ENCODE peak calls at places on chromosomes 4 and X, in ten cellular contexts. Z is stromal cell of bone marrow; J is EL; R is neural crest cell; T is fibroblast of mammary gland; G is CD4-positive, alpha-beta T cell; Q is HCT116; S is H9; P is activated naive CD4-positive, alpha-beta T cell treated with Interleukin-2 at 50 U/mL for 16 hours; F is stimulated activated naive CD4-positive, alpha-beta T cell treated with Interleukin-2 at 50 U/mL for 16 hours. D is an unnamed sample.

GRCh38 chr4:124783847-124784246 is 71.3 kb upstream of the ANKRD50 start:
- DNase-seq in Z (no peak), J (peak; percentile 50), R (no peak), T (peak; percentile 59), G (no peak), Q (no peak), S (no peak), P (no peak), F (no peak), D (no peak)

GRCh38 chr4:187436251-187436650 is 559.3 kb upstream of the ZFP42 start:
- DNase-seq in Z (no peak), J (no peak), R (no peak), T (no peak), G (no peak), Q (no peak), S (no peak), P (no peak), F (no peak), D (no peak)

GRCh38 chr4:139129206-139129605 is 47.8 kb downstream of the ELF2 start:
- DNase-seq in Z (no peak), J (peak; percentile 2), R (no peak), T (peak; percentile 12), G (no peak), Q (no peak), S (no peak), P (no peak), F (no peak), D (no peak)

GRCh38 chrX:73446831-73447230 is at the start of gene CDX4:
- DNase-seq in Z (no peak), J (no peak), R (no peak), T (no peak), G (no peak), Q (no peak), S (peak; percentile 57), P (no peak), F (no peak), D (no peak)

GRCh38 chr4:2136736-2137135 is 77.6 kb downstream of the NAT8L start:
- DNase-seq in Z (no peak), J (no peak), R (no peak), T (no peak), G (no peak), Q (no peak), S (no peak), P (no peak), F (no peak), D (no peak)

GRCh38 chr4:145734576-145735329 is 54.8 kb downstream of the C4orf51 start:
- DNase-seq in Z (peak; percentile 89), J (peak; percentile 98), R (no peak), T (peak; percentile 97), G (no peak), Q (no peak), S (no peak), P (no peak), F (no peak), D (peak; percentile 98)

GRCh38 chr4:6986067-6986780 is 56.9 kb upstream of the TADA2B start:
- DNase-seq in Z (peak; percentile 47), J (peak; percentile 75), R (no peak), T (peak; percentile 71), G (no peak), Q (no peak), S (no peak), P (no peak), F (no peak), D (peak; percentile 84)

GRCh38 chrX:154472685-154473632 is 6.1 kb downstream of the LAGE3 start:
- DNase-seq in Z (no peak), J (no peak), R (no peak), T (no peak), G (no peak), Q (no peak), S (no peak), P (no peak), F (no peak), D (no peak)

GRCh38 chr4:131430302-131430701 is 1718.8 kb upstream of the PCDH10 start:
- DNase-seq in Z (no peak), J (no peak), R (no peak), T (no peak), G (no peak), Q (no peak), S (no peak), P (no peak), F (no peak), D (no peak)

GRCh38 chr4:1578301-1578781 is 105.8 kb downstream of the FAM53A start:
- DNase-seq in Z (no peak), J (no peak), R (no peak), T (no peak), G (no peak), Q (no peak), S (peak; percentile 67), P (no peak), F (no peak), D (no peak)

GRCh38 chrX:149248073-149248625 is 257.0 kb downstream of the IDS start:
- DNase-seq in Z (peak; percentile 31), J (no peak), R (no peak), T (peak; percentile 75), G (no peak), Q (no peak), S (no peak), P (no peak), F (no peak), D (peak; percentile 29)

GRCh38 chr4:69057620-69058409 is 38.5 kb upstream of the UGT2B7 start:
- DNase-seq in Z (no peak), J (no peak), R (peak; percentile 39), T (no peak), G (no peak), Q (no peak), S (peak; percentile 47), P (no peak), F (no peak), D (peak; percentile 41)

GRCh38 chrX:41145920-41146608 is 60.8 kb downstream of the USP9X start:
- DNase-seq in Z (peak; percentile 81), J (peak; percentile 75), R (no peak), T (peak; percentile 95), G (no peak), Q (peak; percentile 19), S (no peak), P (no peak), F (no peak), D (peak; percentile 77)

GRCh38 chr4:142262956-142263355 is 583.1 kb downstream of the INPP4B start:
- DNase-seq in Z (no peak), J (no peak), R (no peak), T (no peak), G (no peak), Q (no peak), S (no peak), P (no peak), F (no peak), D (no peak)

GRCh38 chr4:140020457-140021361 is 133.3 kb downstream of the MAML3 start:
- DNase-seq in Z (no peak), J (no peak), R (no peak), T (no peak), G (no peak), Q (no peak), S (no peak), P (no peak), F (no peak), D (no peak)

GRCh38 chrX:118976599-118977340 is 2.4 kb downstream of the LONRF3 start:
- DNase-seq in Z (no peak), J (peak; percentile 27), R (no peak), T (no peak), G (no peak), Q (no peak), S (no peak), P (peak; percentile 25), F (peak; percentile 14), D (peak; percentile 30)

GRCh38 chr4:177182156-177182555 is 127.5 kb upstream of the NEIL3 start:
- DNase-seq in Z (no peak), J (peak; percentile 70), R (no peak), T (peak; percentile 61), G (no peak), Q (no peak), S (no peak), P (no peak), F (no peak), D (no peak)

GRCh38 chr4:845836-846251 is 19.9 kb upstream of the CPLX1 start:
- DNase-seq in Z (peak; percentile 2), J (peak; percentile 23), R (no peak), T (peak; percentile 74), G (no peak), Q (no peak), S (no peak), P (no peak), F (no peak), D (no peak)

GRCh38 chrX:101219116-101219839 is at the start of gene DRP2:
- DNase-seq in Z (no peak), J (peak; percentile 41), R (no peak), T (peak; percentile 35), G (no peak), Q (no peak), S (no peak), P (no peak), F (no peak), D (peak; percentile 43)

GRCh38 chr4:43456383-43456782 is 563.9 kb downstream of the GRXCR1 start:
- DNase-seq in Z (peak; percentile 4), J (peak; percentile 23), R (no peak), T (peak; percentile 78), G (no peak), Q (no peak), S (no peak), P (no peak), F (no peak), D (peak; percentile 19)

GRCh38 chrX:69306063-69306404 is 140.8 kb upstream of the PJA1 start:
- DNase-seq in Z (no peak), J (no peak), R (no peak), T (no peak), G (no peak), Q (no peak), S (no peak), P (no peak), F (no peak), D (no peak)

GRCh38 chrX:21612154-21612553 is 46.0 kb downstream of the KLHL34 start:
- DNase-seq in Z (no peak), J (no peak), R (no peak), T (no peak), G (no peak), Q (no peak), S (no peak), P (no peak), F (no peak), D (no peak)

GRCh38 chr4:40040908-40041307 is 15.7 kb upstream of the N4BP2 start:
- DNase-seq in Z (no peak), J (no peak), R (no peak), T (peak; percentile 32), G (no peak), Q (no peak), S (no peak), P (no peak), F (no peak), D (no peak)

GRCh38 chr4:40842318-40842717 is 92.6 kb downstream of the NSUN7 start:
- DNase-seq in Z (no peak), J (no peak), R (no peak), T (no peak), G (no peak), Q (no peak), S (no peak), P (no peak), F (no peak), D (peak; percentile 68)

GRCh38 chrX:136588060-136588459 is 56.0 kb downstream of the VGLL1 start:
- DNase-seq in Z (no peak), J (no peak), R (no peak), T (no peak), G (no peak), Q (no peak), S (no peak), P (no peak), F (no peak), D (no peak)

GRCh38 chr4:114694770-114695169 is 96.2 kb downstream of the UGT8 start:
- DNase-seq in Z (peak; percentile 5), J (peak; percentile 20), R (no peak), T (peak; percentile 43), G (no peak), Q (peak; percentile 28), S (no peak), P (no peak), F (no peak), D (peak; percentile 49)

GRCh38 chr4:150387983-150388382 is 194.0 kb upstream of the MAB21L2 start:
- DNase-seq in Z (no peak), J (no peak), R (no peak), T (no peak), G (no peak), Q (no peak), S (no peak), P (no peak), F (no peak), D (no peak)

GRCh38 chr4:7956306-7957112 is 16.8 kb upstream of the AFAP1 start:
- DNase-seq in Z (no peak), J (peak; percentile 95), R (no peak), T (peak; percentile 72), G (no peak), Q (no peak), S (no peak), P (no peak), F (no peak), D (peak; percentile 79)